ENCODE peak calls at places on chromosomes 4 and X, in four cellular contexts. A is ovary, O is uterus, J is stomach. R is an unnamed sample. For H3K4me1, the result is how much of the 10 kb centered on the place peaks cover.

GRCh38 chrX:132407704-132408103 is 81.1 kb downstream of the MBNL3 start:
- DNase-seq in A (no peak), O (no peak), J (no peak), R (no peak)

GRCh38 chrX:148443216-148443615 is 57.2 kb upstream of the AFF2 start:
- DNase-seq in A (no peak), O (no peak), J (no peak), R (no peak)

GRCh38 chr4:158934996-158935669 is 166.3 kb downstream of the FNIP2 start:
- DNase-seq in A (no peak), O (no peak), J (no peak), R (no peak)

GRCh38 chr4:137267024-137267423 is 265.3 kb downstream of the PCDH18 start:
- DNase-seq in A (no peak), O (no peak), J (no peak), R (no peak)

GRCh38 chrX:12891915-12892506 is 14.4 kb upstream of the TLR8 start:
- DNase-seq in A (no peak), O (no peak), J (no peak), R (no peak)

GRCh38 chr4:1872918-1873269 is 1.7 kb downstream of the NSD2 start:
- DNase-seq in A (no peak), O (no peak), J (no peak), R (no peak)

GRCh38 chr4:119709418-119709817 is 80.8 kb upstream of the PDE5A start:
- DNase-seq in A (no peak), O (no peak), J (no peak), R (no peak)

GRCh38 chrX:80181079-80181478 is 166.5 kb downstream of the TBX22 start:
- DNase-seq in A (no peak), O (no peak), J (no peak), R (peak)

GRCh38 chr4:113476800-113477199 is 284.7 kb downstream of the CAMK2D start:
- DNase-seq in A (no peak), O (no peak), J (no peak), R (no peak)

GRCh38 chr4:86338521-86338920 is 21.3 kb downstream of the MAPK10 start:
- DNase-seq in A (no peak), O (no peak), J (no peak), R (no peak)

GRCh38 chr4:74659576-74660411 is 134.5 kb downstream of the BTC start:
- DNase-seq in A (no peak), O (peak), J (no peak), R (no peak)

GRCh38 chr4:156321203-156321602 is 367.5 kb upstream of the CTSO start:
- DNase-seq in A (no peak), O (no peak), J (no peak), R (no peak)

GRCh38 chrX:57156397-57157049 is 19.3 kb upstream of the SPIN2A start:
- DNase-seq in A (no peak), O (no peak), J (peak), R (peak)

GRCh38 chr4:155582971-155583437 is 83.6 kb upstream of the GUCY1A1 start:
- DNase-seq in A (no peak), O (no peak), J (no peak), R (no peak)

GRCh38 chr4:12956026-12956425 is 528.1 kb downstream of the RAB28 start:
- DNase-seq in A (no peak), O (no peak), J (no peak), R (no peak)

GRCh38 chr4:88689877-88690276 is 7.8 kb downstream of the NAP1L5 start:
- DNase-seq in A (no peak), O (no peak), J (no peak), R (no peak)

GRCh38 chr4:117010695-117011094 is 74.7 kb downstream of the TRAM1L1 start:
- DNase-seq in A (no peak), O (no peak), J (no peak), R (no peak)

GRCh38 chrX:41922694-41923171 is 621 bp downstream of the CASK start:
- DNase-seq in A (peak), O (peak), J (no peak), R (peak)

GRCh38 chr4:169971456-169972015 is 54.7 kb downstream of the MFAP3L start:
- DNase-seq in A (no peak), O (no peak), J (no peak), R (no peak)

GRCh38 chr4:41933997-41934812 is 1.0 kb upstream of the TMEM33 start:
- DNase-seq in A (no peak), O (no peak), J (no peak), R (peak)

GRCh38 chrX:53056292-53056691 is 7.7 kb downstream of the GPR173 start:
- DNase-seq in A (no peak), O (no peak), J (no peak), R (no peak)

GRCh38 chrX:43349363-43349762 is 306.7 kb upstream of the MAOA start:
- DNase-seq in A (no peak), O (no peak), J (peak), R (peak)

GRCh38 chr4:67678612-67679011 is 22.3 kb downstream of the UBA6 start:
- DNase-seq in A (no peak), O (no peak), J (no peak), R (no peak)

GRCh38 chr4:67668315-67668714 is 32.6 kb downstream of the UBA6 start:
- DNase-seq in A (no peak), O (no peak), J (no peak), R (no peak)

DNA sequence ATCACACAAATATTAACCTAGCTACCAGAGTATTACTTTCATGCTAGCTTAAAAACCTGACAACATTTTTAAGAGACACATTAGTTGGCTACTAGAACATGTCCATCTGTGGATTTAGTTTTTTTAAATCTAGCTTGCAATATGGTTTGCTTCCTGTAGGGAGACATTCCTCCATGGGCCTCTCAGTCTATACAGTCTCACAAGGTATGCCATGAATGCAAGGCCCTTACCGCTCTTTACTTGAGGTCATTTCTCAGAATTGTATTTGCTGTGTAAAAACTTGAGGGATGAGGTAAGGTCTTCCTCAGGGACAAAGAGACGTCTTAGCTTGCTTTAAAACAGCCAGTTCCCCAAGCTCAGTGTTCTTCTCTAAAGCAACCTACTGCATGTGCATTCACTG is 26.9 kb downstream of the UBA6 start:
- DNase-seq in A (no peak), O (no peak), J (no peak), R (no peak)
- H3K27ac ChIP-seq in A (no peak), O (no peak), J (no peak), R (no peak)

GRCh38 chrX:2710041-2710471 is 19.0 kb downstream of the CD99 start:
- DNase-seq in A (no peak), O (no peak), J (no peak), R (no peak)

GRCh38 chrX:2712428-2712827 is 21.3 kb downstream of the CD99 start:
- DNase-seq in A (no peak), O (no peak), J (no peak), R (no peak)

GRCh38 chrX:2708601-2709200 is 17.6 kb downstream of the CD99 start:
- DNase-seq in A (no peak), O (no peak), J (no peak), R (no peak)

GRCh38 chrX:2711441-2711840 is 20.3 kb downstream of the CD99 start:
- DNase-seq in A (no peak), O (no peak), J (no peak), R (no peak)

GRCh38 chrX:2710496-2710895 is 19.4 kb downstream of the CD99 start:
- DNase-seq in A (no peak), O (no peak), J (no peak), R (no peak)
- TF ChIP-seq POLR2A in A (no peak), O (no peak), J (no peak), R (no peak)

GRCh38 chr4:141078871-141079270 is 54.4 kb downstream of the RNF150 start:
- DNase-seq in A (no peak), O (no peak), J (no peak), R (no peak)
- H3K4me1 ChIP-seq in A (under half), O (under half), J (under half), R (under half)

DNA sequence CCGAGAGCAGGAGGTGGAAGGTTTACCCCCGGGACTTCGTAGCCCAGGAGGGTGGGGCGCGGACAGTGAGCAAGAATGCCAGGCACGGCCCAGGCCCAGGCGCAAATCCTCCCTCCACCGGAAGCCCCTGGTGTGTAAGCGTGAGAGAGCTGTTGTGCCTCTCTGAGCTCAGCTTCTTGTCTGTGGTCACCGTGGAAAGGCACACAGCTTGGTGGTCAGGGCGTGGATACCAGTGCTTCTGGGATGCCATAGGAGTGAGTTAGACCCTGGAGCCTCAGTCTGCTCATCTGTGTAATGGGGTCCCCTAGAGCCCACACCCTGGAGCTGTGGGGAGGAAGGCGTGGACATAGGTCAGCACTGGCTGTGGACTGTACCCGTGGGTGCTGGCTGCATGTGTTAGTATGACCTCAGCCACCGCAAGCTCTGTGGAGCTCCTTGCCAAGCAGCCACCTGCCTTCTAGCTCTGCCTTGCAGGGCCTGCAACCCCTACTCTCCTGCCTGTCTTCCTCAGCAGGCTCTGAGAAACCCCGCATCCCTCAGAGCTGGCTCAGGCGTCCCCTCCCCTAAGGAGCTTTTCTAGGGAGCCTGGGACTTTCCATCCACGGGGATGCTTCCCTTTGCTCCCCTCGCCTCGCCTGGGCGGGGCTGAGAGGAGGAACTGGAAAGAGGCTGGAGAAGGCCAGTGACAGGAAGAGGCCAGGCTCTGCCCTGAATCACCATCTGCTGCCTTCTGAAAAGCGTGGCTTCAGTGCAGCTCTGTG is 28.0 kb upstream of the AFAP1 start:
- DNase-seq in A (no peak), O (no peak), J (no peak), R (no peak)
- H3K27ac ChIP-seq in A (no peak), O (no peak), J (no peak), R (no peak)

R was measured in testis.